ENCODE peak calls at places on chromosomes 1 and 21, in eight cellular contexts. T is endodermal cell; G is naive thymus-derived CD4-positive, alpha-beta T cell; U is psoas muscle; R is fibroblast of pulmonary artery; K is stimulated activated CD4-positive, alpha-beta T cell treated with anti-CD3 and anti-CD28 coated beads, TNF-alpha, amount 100 ng/mL, for 4 hours; N is activated CD8-positive, alpha-beta memory T cell treated with anti-CD3 and anti-CD28 coated beads, Interleukin-2, amount 50 U/mL, for 48 hours; F is effector memory CD8-positive, alpha-beta T cell. M is an unnamed sample.
A peak's percentile ranks its signal among the peaks of the same experiment; 100 is the strongest.

GRCh38 chr21:16169810-16170209 is 440.0 kb downstream of the USP25 start:
- DNase-seq in T (no peak), G (no peak), F (no peak), U (no peak), K (no peak), R (no peak), N (no peak), M (no peak)

GRCh38 chr21:34635307-34635706 is 20.4 kb upstream of the RCAN1 start:
- DNase-seq in F (no peak), R (no peak), T (peak; percentile 77), U (no peak), G (no peak), K (no peak), N (peak; percentile 68), M (no peak)

GRCh38 chr1:106526650-106527049 is 529.8 kb upstream of the PRMT6 start:
- DNase-seq in U (no peak), K (no peak), N (no peak), R (peak; percentile 52), G (no peak), F (no peak), T (no peak), M (no peak)

GRCh38 chr1:203480084-203480483 is 4.5 kb downstream of the PRELP start:
- DNase-seq in N (no peak), G (no peak), F (no peak), T (no peak), U (no peak), R (peak; percentile 80), K (no peak), M (no peak)

GRCh38 chr1:61480273-61480672 is 244.7 kb downstream of the TM2D1 start:
- DNase-seq in G (no peak), F (no peak), T (no peak), U (no peak), K (no peak), R (no peak), N (no peak), M (no peak)

GRCh38 chr1:24283326-24284155 is 35.6 kb upstream of the GRHL3 start:
- DNase-seq in G (no peak), N (no peak), U (no peak), T (no peak), R (peak; percentile 69), F (no peak), K (no peak), M (no peak)

GRCh38 chr1:93349231-93350135 is 3.8 kb downstream of the DR1 start:
- DNase-seq in N (no peak), U (no peak), G (no peak), K (no peak), R (no peak), T (no peak), F (no peak), M (no peak)

GRCh38 chr1:169031566-169032224 is 74.8 kb upstream of the ATP1B1 start:
- DNase-seq in U (no peak), F (no peak), K (no peak), T (no peak), R (no peak), N (no peak), G (no peak), M (no peak)

GRCh38 chr1:110436635-110437034 is 14.3 kb upstream of the PROK1 start:
- DNase-seq in G (no peak), T (peak; percentile 69), U (no peak), K (no peak), N (no peak), R (peak; percentile 23), F (no peak), M (no peak)

GRCh38 chr1:145846191-145846590 is 761 bp downstream of the NUDT17 start:
- DNase-seq in K (no peak), R (peak; percentile 43), U (no peak), N (no peak), F (peak; percentile 29), T (peak; percentile 82), G (no peak), M (no peak)